ENCODE peak calls at places on chromosome 13, in four cellular contexts. S, A, D and I are unnamed samples.

GRCh38 chr13:30529085-30529815 is 63.5 kb upstream of the HMGB1 start:
- DNase-seq in S (peak; percentile 30), A (no peak), D (no peak), I (no peak)

GRCh38 chr13:24052547-24052981 is 108.0 kb upstream of the SPATA13 start:
- DNase-seq in S (no peak), A (peak; percentile 27), D (no peak), I (no peak)

GRCh38 chr13:94346261-94347019 is 133.0 kb downstream of the DCT start:
- DNase-seq in S (no peak), A (no peak), D (no peak), I (no peak)

GRCh38 chr13:110417537-110417908 is 110.4 kb downstream of the COL4A2 start:
- DNase-seq in S (no peak), A (no peak), D (no peak), I (no peak)

GRCh38 chr13:42883771-42884170 is 102.4 kb downstream of the FAM216B start:
- DNase-seq in S (no peak), A (no peak), D (no peak), I (peak; percentile 27)

GRCh38 chr13:59734393-59734792 is 429.3 kb downstream of the DIAPH3 start:
- DNase-seq in S (peak; percentile 93), A (no peak), D (no peak), I (no peak)

GRCh38 chr13:62483774-62484173 is 1068.1 kb upstream of the PCDH20 start:
- DNase-seq in S (no peak), A (no peak), D (no peak), I (no peak)

GRCh38 chr13:97542102-97542501 is 108.1 kb downstream of the RAP2A start:
- DNase-seq in S (no peak), A (no peak), D (no peak), I (no peak)

GRCh38 chr13:98041081-98041820 is 87.8 kb downstream of the IPO5 start:
- DNase-seq in S (no peak), A (no peak), D (no peak), I (no peak)

GRCh38 chr13:21639604-21640003 is 31.3 kb upstream of the FGF9 start:
- DNase-seq in S (no peak), A (no peak), D (no peak), I (no peak)

GRCh38 chr13:111006508-111007031 is 91.7 kb upstream of the ANKRD10 start:
- DNase-seq in S (no peak), A (peak; percentile 17), D (no peak), I (peak; percentile 9)

GRCh38 chr13:53499551-53499950 is 470.9 kb downstream of the OLFM4 start:
- DNase-seq in S (no peak), A (no peak), D (no peak), I (no peak)

GRCh38 chr13:86188170-86188569 is 389.0 kb upstream of the SLITRK6 start:
- DNase-seq in S (no peak), A (no peak), D (no peak), I (no peak)

GRCh38 chr13:51767100-51767499 is 36.9 kb downstream of the DHRS12 start:
- DNase-seq in S (no peak), A (no peak), D (no peak), I (no peak)

GRCh38 chr13:36839981-36840380 is 21.0 kb downstream of the RFXAP start:
- DNase-seq in S (no peak), A (no peak), D (no peak), I (no peak)

GRCh38 chr13:42548731-42549554 is 25.0 kb upstream of the TNFSF11 start:
- DNase-seq in S (peak; percentile 98), A (no peak), D (no peak), I (no peak)

GRCh38 chr13:35917252-35917941 is 213.8 kb downstream of the DCLK1 start:
- DNase-seq in S (no peak), A (no peak), D (no peak), I (no peak)

GRCh38 chr13:33639640-33640080 is 178.3 kb upstream of the RFC3 start:
- DNase-seq in S (peak; percentile 40), A (no peak), D (peak; percentile 43), I (no peak)

GRCh38 chr13:100657881-100658315 is 16.7 kb downstream of the TMTC4 start:
- DNase-seq in S (no peak), A (no peak), D (no peak), I (no peak)

GRCh38 chr13:41193469-41193868 is 900 bp downstream of the KBTBD7 start:
- DNase-seq in S (no peak), A (no peak), D (no peak), I (no peak)

GRCh38 chr13:50989476-50989875 is 79.9 kb downstream of the RNASEH2B start:
- DNase-seq in S (no peak), A (no peak), D (peak; percentile 14), I (peak; percentile 42)

GRCh38 chr13:29858667-29859066 is 8.2 kb upstream of the UBL3 start:
- DNase-seq in S (no peak), A (no peak), D (no peak), I (no peak)

GRCh38 chr13:110341445-110342247 is 34.6 kb downstream of the COL4A2 start:
- DNase-seq in S (no peak), A (no peak), D (no peak), I (no peak)

GRCh38 chr13:73059460-73060250 is 850 bp downstream of the KLF5 start:
- DNase-seq in S (no peak), A (peak; percentile 34), D (peak; percentile 52), I (peak; percentile 81)

GRCh38 chr13:32503727-32504126 is 34.9 kb downstream of the N4BP2L2 start:
- DNase-seq in S (no peak), A (no peak), D (peak; percentile 74), I (no peak)

GRCh38 chr13:96809366-96810096 is 184.7 kb downstream of the OXGR1 start:
- DNase-seq in S (no peak), A (no peak), D (no peak), I (no peak)

GRCh38 chr13:44273991-44274810 is 99.4 kb upstream of the SERP2 start:
- DNase-seq in S (no peak), A (no peak), D (no peak), I (no peak)
- TF ChIP-seq BHLHE40 in S (no peak), A (no peak), D (no peak), I (no peak)

DNA sequence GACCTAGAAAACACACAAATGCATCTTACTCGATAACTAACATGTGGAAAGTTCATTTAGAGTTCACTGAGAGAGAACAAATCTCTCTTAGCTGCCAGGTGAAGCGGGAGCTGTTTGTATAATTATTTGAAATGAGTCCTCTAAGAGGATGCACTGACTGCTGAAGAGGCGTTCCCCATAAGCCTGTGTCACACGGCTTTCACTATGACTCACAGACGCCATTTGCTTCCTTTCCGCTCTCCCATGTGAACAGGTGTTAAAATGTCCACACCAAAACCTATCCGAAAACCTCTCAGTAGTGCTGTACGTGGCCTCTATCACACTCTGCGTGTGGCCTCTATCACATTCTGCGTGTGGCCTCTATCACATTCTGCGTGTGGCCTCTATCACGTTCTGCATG is 101.8 kb downstream of the SOX1 start:
- DNase-seq in S (no peak), A (no peak), D (no peak), I (no peak)
- TF ChIP-seq TARDBP in S (no peak), A (no peak), D (no peak), I (no peak)

GRCh38 chr13:101846701-101847100 is 394.2 kb downstream of the ITGBL1 start:
- DNase-seq in S (no peak), A (no peak), D (no peak), I (no peak)

GRCh38 chr13:101841687-101842086 is 389.2 kb downstream of the ITGBL1 start:
- DNase-seq in S (no peak), A (no peak), D (no peak), I (no peak)

DNA sequence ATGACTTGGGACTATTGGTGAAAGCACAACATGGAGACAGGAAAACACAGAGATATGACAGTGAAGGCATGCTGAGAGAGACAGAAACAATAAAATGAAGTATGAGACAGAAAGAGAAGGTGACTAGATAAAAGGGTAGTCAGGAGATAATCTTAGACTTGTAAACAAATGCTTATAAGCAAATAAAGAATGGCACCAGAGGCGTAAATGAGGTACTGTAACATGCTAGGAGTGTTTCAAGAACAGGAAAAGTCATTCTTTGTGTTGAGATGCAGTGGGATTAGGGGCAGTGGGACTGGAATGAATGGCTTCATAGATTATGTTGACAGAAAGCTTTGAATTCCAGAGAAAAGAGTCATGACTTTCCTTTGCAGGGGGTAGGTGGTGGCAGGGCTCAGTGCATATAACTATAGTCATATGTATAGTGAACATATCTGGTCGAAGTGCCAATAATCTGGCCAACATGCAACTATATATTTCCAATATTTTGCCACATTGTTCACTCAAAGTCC is 393.1 kb downstream of the ITGBL1 start:
- DNase-seq in S (no peak), A (no peak), D (peak; percentile 22), I (no peak)
- TF ChIP-seq BHLHE40 in S (no peak), A (no peak), D (no peak), I (no peak)

DNA sequence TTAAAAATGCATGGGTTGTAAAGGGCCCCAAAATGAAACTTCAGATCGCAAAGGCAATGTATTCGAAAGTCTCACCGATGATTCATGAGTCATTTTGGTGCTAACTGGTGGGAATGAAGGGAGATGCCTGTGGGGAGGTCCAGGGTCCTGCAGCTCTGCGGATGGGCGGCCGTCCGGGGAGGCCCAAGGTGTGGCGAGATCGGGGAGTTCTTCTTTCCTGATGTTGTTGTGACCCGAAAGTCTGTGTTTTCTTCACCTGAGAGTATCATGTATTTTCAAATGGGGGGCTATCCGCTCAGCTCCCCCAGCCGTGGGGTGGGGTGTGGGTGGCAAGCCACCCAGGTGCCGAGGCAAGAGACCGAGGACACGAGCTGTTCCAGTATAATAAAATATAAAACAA is 36.5 kb downstream of the TFDP1 start:
- DNase-seq in S (no peak), A (no peak), D (no peak), I (no peak)
- TF ChIP-seq TARDBP in S (no peak), A (no peak), D (no peak), I (no peak)

GRCh38 chr13:102800145-102801041 is 1.5 kb downstream of the BIVM start:
- DNase-seq in S (no peak), A (peak; percentile 76), D (peak; percentile 66), I (peak; percentile 56)

GRCh38 chr13:102793583-102794355 is 5.0 kb downstream of the POGLUT2 start:
- DNase-seq in S (no peak), A (no peak), D (no peak), I (no peak)

GRCh38 chr13:102798653-102799543 is at the start of the genes BIVM and POGLUT2:
- DNase-seq in S (peak; percentile 67), A (peak; percentile 89), D (peak; percentile 89), I (peak; percentile 77)

DNA sequence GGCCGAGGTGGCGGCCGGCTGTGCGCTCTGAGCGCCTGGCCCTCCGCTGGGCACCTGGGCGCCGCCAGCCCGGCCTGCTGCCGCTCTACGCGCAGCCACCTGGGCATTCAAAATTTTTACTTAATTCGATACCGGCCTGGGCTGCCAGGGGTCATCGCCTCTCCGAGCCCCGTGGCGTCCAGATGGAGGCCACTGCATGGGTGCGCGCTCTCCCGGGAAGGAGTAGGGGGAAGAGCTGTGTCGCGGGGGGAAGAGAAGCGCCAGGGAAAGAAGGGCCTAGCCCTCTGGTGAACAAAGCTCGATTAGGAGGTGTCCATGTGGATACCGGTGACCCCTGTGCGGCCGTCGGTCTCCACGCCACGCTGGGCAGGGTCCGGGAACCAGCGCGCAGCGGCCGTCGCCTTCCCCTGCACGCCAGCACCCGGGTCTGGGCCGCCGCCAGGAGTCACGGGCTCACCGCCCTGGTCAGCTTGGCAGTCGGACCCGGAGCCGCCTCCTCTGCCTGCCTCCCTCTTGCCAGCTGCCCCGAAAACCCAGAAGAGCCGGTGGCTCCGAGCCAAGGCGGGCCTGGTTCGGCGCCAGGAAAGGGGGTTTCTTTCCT is 725 bp downstream of the BIVM start:
- DNase-seq in S (no peak), A (peak; percentile 37), D (no peak), I (peak; percentile 7)
- TF ChIP-seq BHLHE40 in S (no peak), A (no peak), D (no peak), I (no peak)